ENCODE peak calls at places on chromosomes 5 and 9, in five cellular contexts. One of them, this sample, is unnamed.

GRCh38 chr9:8382266-8382665 is 582.7 kb upstream of the DMAC1 start:
- DNase-seq in kidney epithelial cell: no peak
- DNase-seq in PC-3: no peak
- DNase-seq in body of pancreas: no peak
- DNase-seq in mucosa of descending colon: no peak
- DNase-seq in this sample: no peak

GRCh38 chr5:148933903-148934432 is 107.6 kb downstream of the ADRB2 start:
- DNase-seq in kidney epithelial cell: no peak
- DNase-seq in PC-3: no peak
- DNase-seq in body of pancreas: no peak
- DNase-seq in mucosa of descending colon: no peak
- DNase-seq in this sample: no peak

GRCh38 chr5:177553671-177554429 is 513 bp downstream of the FAM193B start:
- DNase-seq in kidney epithelial cell: no peak
- DNase-seq in PC-3: no peak
- DNase-seq in body of pancreas: peak
- DNase-seq in mucosa of descending colon: peak
- DNase-seq in this sample: no peak

GRCh38 chr9:124045830-124046177 is 34.2 kb downstream of the LHX2 start:
- DNase-seq in kidney epithelial cell: no peak
- DNase-seq in PC-3: no peak
- DNase-seq in body of pancreas: no peak
- DNase-seq in mucosa of descending colon: no peak
- DNase-seq in this sample: no peak

GRCh38 chr5:177133845-177134652 is 476 bp downstream of the NSD1 start:
- DNase-seq in kidney epithelial cell: no peak
- DNase-seq in PC-3: peak
- DNase-seq in body of pancreas: peak
- DNase-seq in mucosa of descending colon: peak
- DNase-seq in this sample: no peak

GRCh38 chr5:32076699-32077695 is 97.1 kb downstream of the GOLPH3 start:
- DNase-seq in kidney epithelial cell: no peak
- DNase-seq in PC-3: peak
- DNase-seq in body of pancreas: peak
- DNase-seq in mucosa of descending colon: no peak
- DNase-seq in this sample: peak

GRCh38 chr5:147417133-147417813 is 92.6 kb downstream of the DPYSL3 start:
- DNase-seq in kidney epithelial cell: no peak
- DNase-seq in PC-3: peak
- DNase-seq in body of pancreas: peak
- DNase-seq in mucosa of descending colon: peak
- DNase-seq in this sample: peak

GRCh38 chr5:10703676-10704075 is 57.4 kb downstream of the DAP start:
- DNase-seq in kidney epithelial cell: no peak
- DNase-seq in PC-3: peak
- DNase-seq in body of pancreas: peak
- DNase-seq in mucosa of descending colon: peak
- DNase-seq in this sample: no peak

GRCh38 chr5:2780421-2781171 is 29.1 kb upstream of the IRX2 start:
- DNase-seq in kidney epithelial cell: no peak
- DNase-seq in PC-3: peak
- DNase-seq in body of pancreas: no peak
- DNase-seq in mucosa of descending colon: no peak
- DNase-seq in this sample: no peak

GRCh38 chr9:131395745-131396479 is 2.0 kb downstream of the PRRC2B start:
- DNase-seq in kidney epithelial cell: no peak
- DNase-seq in PC-3: no peak
- DNase-seq in body of pancreas: no peak
- DNase-seq in mucosa of descending colon: no peak
- DNase-seq in this sample: no peak

GRCh38 chr9:131391504-131391903 is 2.4 kb upstream of the PRRC2B start:
- DNase-seq in kidney epithelial cell: no peak
- DNase-seq in PC-3: no peak
- DNase-seq in body of pancreas: no peak
- DNase-seq in mucosa of descending colon: no peak
- DNase-seq in this sample: no peak

GRCh38 chr9:131394464-131395026 is 659 bp downstream of the PRRC2B start:
- DNase-seq in kidney epithelial cell: no peak
- DNase-seq in PC-3: no peak
- DNase-seq in body of pancreas: peak
- DNase-seq in mucosa of descending colon: peak
- DNase-seq in this sample: no peak

GRCh38 chr9:131395027-131395744 is 1.3 kb downstream of the PRRC2B start:
- DNase-seq in kidney epithelial cell: no peak
- DNase-seq in PC-3: peak
- DNase-seq in body of pancreas: peak
- DNase-seq in mucosa of descending colon: peak
- DNase-seq in this sample: no peak

GRCh38 chr9:131393622-131394463 is at the start of gene PRRC2B:
- DNase-seq in kidney epithelial cell: no peak
- DNase-seq in PC-3: peak
- DNase-seq in body of pancreas: peak
- DNase-seq in mucosa of descending colon: peak
- DNase-seq in this sample: no peak
- TF ChIP-seq CTCF in kidney epithelial cell: no peak
- TF ChIP-seq CTCF in PC-3: no peak
- TF ChIP-seq CTCF in body of pancreas: peak
- TF ChIP-seq CTCF in mucosa of descending colon: peak
- TF ChIP-seq CTCF in this sample: peak

GRCh38 chr5:53557386-53557785 is 3.1 kb upstream of the NDUFS4 start:
- DNase-seq in kidney epithelial cell: no peak
- DNase-seq in PC-3: peak
- DNase-seq in body of pancreas: no peak
- DNase-seq in mucosa of descending colon: no peak
- DNase-seq in this sample: no peak

GRCh38 chr5:53556001-53556400 is 4.4 kb upstream of the NDUFS4 start:
- DNase-seq in kidney epithelial cell: no peak
- DNase-seq in PC-3: no peak
- DNase-seq in body of pancreas: no peak
- DNase-seq in mucosa of descending colon: no peak
- DNase-seq in this sample: no peak

GRCh38 chr5:53554444-53554843 is 6.0 kb upstream of the NDUFS4 start:
- DNase-seq in kidney epithelial cell: no peak
- DNase-seq in PC-3: no peak
- DNase-seq in body of pancreas: no peak
- DNase-seq in mucosa of descending colon: no peak
- DNase-seq in this sample: no peak

GRCh38 chr5:53552561-53552960 is 7.9 kb upstream of the NDUFS4 start:
- DNase-seq in kidney epithelial cell: no peak
- DNase-seq in PC-3: no peak
- DNase-seq in body of pancreas: no peak
- DNase-seq in mucosa of descending colon: no peak
- DNase-seq in this sample: no peak

DNA sequence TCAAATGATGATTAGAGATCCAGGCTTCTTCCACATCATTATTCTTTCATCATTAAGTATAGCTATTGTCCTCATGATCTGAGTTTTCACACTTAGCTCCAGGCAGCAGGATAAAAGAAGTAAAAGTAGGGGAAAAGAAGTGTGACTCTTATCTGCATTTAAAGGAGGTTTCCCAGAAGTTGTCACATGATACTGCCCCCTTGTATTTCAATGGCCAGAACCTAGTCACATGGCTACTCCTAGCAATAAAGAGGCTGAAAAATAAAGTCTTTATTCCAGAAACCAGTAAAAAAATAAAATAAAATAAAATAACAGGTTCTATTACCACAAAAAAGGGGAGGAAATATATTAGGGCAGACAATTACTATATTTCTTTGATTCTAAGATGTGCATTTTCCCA is 5.3 kb upstream of the NDUFS4 start:
- DNase-seq in kidney epithelial cell: no peak
- DNase-seq in PC-3: no peak
- DNase-seq in body of pancreas: no peak
- DNase-seq in mucosa of descending colon: no peak
- DNase-seq in this sample: no peak
- H3K4me3 ChIP-seq in kidney epithelial cell: no peak
- H3K4me3 ChIP-seq in PC-3: no peak
- H3K4me3 ChIP-seq in body of pancreas: no peak
- H3K4me3 ChIP-seq in mucosa of descending colon: no peak
- H3K4me3 ChIP-seq in this sample: no peak

DNA sequence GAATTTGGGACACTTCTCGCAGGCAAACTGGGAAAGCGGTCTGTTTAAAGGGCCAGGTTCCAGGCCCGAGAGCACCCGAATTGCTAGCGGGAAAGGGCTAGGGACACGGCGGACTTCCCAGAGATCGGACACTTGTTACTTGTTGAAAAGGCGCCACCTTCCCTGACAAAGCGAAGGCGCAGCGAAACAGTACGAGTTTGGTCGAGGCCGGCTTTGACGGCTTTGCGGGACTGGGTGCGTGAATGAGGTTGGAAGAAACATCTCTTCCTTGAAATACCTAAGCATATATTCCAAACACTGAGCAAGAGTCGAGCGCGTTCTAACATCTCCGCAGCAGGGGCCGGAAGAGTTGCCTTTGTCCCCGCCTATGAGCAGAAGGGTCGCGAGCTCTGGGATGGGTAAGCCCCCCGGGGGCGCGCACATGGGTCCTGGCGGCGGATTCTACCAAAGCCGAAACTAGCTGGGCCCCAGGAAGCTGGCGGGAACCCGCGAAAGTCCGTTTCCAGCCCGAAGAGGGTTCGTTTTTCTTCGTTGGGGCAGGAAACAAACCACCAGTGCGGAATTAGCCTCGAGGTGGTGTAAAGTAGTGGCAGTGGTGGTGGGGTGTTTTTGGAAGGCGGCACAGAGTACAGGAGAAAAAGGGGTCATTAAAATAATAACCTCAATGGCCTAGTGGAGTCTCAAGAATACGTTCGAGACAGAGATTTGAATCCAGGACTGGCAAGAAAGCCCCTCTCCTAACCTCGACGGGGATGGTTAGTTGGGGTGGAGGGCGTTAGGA is 1.5 kb downstream of the GDNF start:
- DNase-seq in kidney epithelial cell: no peak
- DNase-seq in PC-3: peak
- DNase-seq in body of pancreas: no peak
- DNase-seq in mucosa of descending colon: no peak
- DNase-seq in this sample: no peak
- TF ChIP-seq CTCF in kidney epithelial cell: peak
- TF ChIP-seq CTCF in PC-3: peak
- TF ChIP-seq CTCF in body of pancreas: peak
- TF ChIP-seq CTCF in mucosa of descending colon: no peak
- TF ChIP-seq CTCF in this sample: peak

DNA sequence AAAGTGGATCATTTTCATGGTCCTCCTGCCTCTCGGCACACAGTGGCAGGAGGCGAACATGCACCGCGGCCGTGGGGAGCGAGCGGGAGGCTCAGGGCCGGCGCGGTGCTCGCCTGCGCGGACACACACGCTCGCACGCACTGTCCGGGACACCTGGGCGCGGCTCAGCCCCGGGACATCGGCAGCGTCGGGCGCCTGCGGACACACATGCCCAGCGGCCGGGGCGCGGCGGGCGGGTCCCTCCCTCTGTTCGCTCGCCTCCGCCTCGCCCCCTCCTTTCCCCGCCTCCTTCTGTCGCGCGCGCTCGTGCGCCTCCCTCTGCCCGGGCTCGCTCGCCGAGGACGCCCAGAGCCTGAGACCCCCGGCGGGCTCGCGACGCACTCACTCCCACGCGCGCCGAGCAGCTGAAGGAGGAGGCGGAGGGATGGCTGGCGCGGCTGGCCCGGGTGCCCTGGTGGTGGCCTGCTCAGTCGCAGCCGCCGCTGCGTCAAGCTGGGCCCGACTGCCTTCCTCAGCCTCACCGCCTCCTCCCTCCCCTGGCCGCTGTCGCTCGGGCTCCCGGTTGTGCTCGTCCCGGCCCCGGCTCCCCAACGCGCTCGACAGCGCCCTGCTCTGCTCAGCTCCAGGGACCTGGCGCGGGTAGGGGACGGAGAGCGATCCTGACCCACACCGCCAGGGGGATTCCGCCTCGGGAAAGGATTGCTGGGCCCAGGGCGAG is at the start of gene FRMD3:
- DNase-seq in kidney epithelial cell: peak
- DNase-seq in PC-3: peak
- DNase-seq in body of pancreas: peak
- DNase-seq in mucosa of descending colon: peak
- DNase-seq in this sample: peak
- H3K4me3 ChIP-seq in kidney epithelial cell: peak
- H3K4me3 ChIP-seq in PC-3: peak
- H3K4me3 ChIP-seq in body of pancreas: peak
- H3K4me3 ChIP-seq in mucosa of descending colon: peak
- H3K4me3 ChIP-seq in this sample: peak

GRCh38 chr9:79694208-79694607 is 122.4 kb downstream of the TLE4 start:
- DNase-seq in kidney epithelial cell: no peak
- DNase-seq in PC-3: peak
- DNase-seq in body of pancreas: no peak
- DNase-seq in mucosa of descending colon: no peak
- DNase-seq in this sample: no peak
- TF ChIP-seq CTCF in kidney epithelial cell: no peak
- TF ChIP-seq CTCF in PC-3: no peak
- TF ChIP-seq CTCF in body of pancreas: no peak
- TF ChIP-seq CTCF in mucosa of descending colon: no peak
- TF ChIP-seq CTCF in this sample: no peak

DNA sequence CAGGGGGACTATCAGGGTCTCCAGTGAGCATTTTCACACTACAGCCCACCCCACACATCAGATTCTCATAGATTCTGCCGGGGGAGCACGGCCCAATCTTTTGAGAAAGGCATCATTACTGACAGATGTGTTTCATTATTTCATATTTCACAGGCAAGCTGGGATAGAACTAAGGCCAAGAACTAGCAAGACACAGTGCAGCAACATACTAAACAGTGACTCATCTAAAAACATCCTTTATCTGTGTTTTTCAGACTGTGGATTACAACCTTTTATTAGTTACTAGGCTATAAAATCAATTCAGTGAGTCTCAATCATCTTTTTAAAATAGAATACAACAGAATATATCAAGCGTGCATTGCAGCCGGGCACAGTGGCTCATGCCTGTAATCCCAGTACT is 59.8 kb downstream of the CPLANE1 start:
- DNase-seq in kidney epithelial cell: no peak
- DNase-seq in PC-3: no peak
- DNase-seq in body of pancreas: no peak
- DNase-seq in mucosa of descending colon: no peak
- DNase-seq in this sample: no peak
- H3K4me3 ChIP-seq in kidney epithelial cell: no peak
- H3K4me3 ChIP-seq in PC-3: no peak
- H3K4me3 ChIP-seq in body of pancreas: no peak
- H3K4me3 ChIP-seq in mucosa of descending colon: no peak
- H3K4me3 ChIP-seq in this sample: no peak

This sample was measured in astrocyte of the cerebellum.